ENCODE peak calls at places on chromosomes 12 and 14, in four cellular contexts. One of them, this sample, is unnamed.

GRCh38 chr14:50871914-50872732 is at the start of gene ABHD12B:
- DNase-seq in fibroblast of lung: peak; percentile 18
- DNase-seq in HFF-Myc: no peak
- DNase-seq in heart left ventricle: no peak
- DNase-seq in this sample: peak; percentile 31

GRCh38 chr12:98646165-98646764 is 1.2 kb downstream of the APAF1 start:
- DNase-seq in fibroblast of lung: peak; percentile 34
- DNase-seq in HFF-Myc: no peak
- DNase-seq in heart left ventricle: no peak
- DNase-seq in this sample: no peak

GRCh38 chr12:129325566-129325965 is 472.3 kb downstream of the GLT1D1 start:
- DNase-seq in fibroblast of lung: no peak
- DNase-seq in HFF-Myc: no peak
- DNase-seq in heart left ventricle: no peak
- DNase-seq in this sample: no peak

GRCh38 chr12:125157177-125157576 is 91.9 kb downstream of the AACS start:
- DNase-seq in fibroblast of lung: no peak
- DNase-seq in HFF-Myc: no peak
- DNase-seq in heart left ventricle: no peak
- DNase-seq in this sample: no peak

GRCh38 chr12:3273409-3273853 is 196.3 kb downstream of the TSPAN9 start:
- DNase-seq in fibroblast of lung: no peak
- DNase-seq in HFF-Myc: no peak
- DNase-seq in heart left ventricle: no peak
- DNase-seq in this sample: no peak

GRCh38 chr12:110733089-110733715 is 9.5 kb downstream of the PPP1CC start:
- DNase-seq in fibroblast of lung: peak; percentile 73
- DNase-seq in HFF-Myc: no peak
- DNase-seq in heart left ventricle: peak; percentile 24
- DNase-seq in this sample: no peak

GRCh38 chr12:121328620-121329019 is 23.6 kb downstream of the ANAPC5 start:
- DNase-seq in fibroblast of lung: no peak
- DNase-seq in HFF-Myc: no peak
- DNase-seq in heart left ventricle: no peak
- DNase-seq in this sample: no peak

GRCh38 chr12:105214670-105215375 is 21.2 kb downstream of the APPL2 start:
- DNase-seq in fibroblast of lung: no peak
- DNase-seq in HFF-Myc: no peak
- DNase-seq in heart left ventricle: no peak
- DNase-seq in this sample: no peak

GRCh38 chr12:123550700-123551099 is 17.2 kb upstream of the RILPL1 start:
- DNase-seq in fibroblast of lung: no peak
- DNase-seq in HFF-Myc: no peak
- DNase-seq in heart left ventricle: no peak
- DNase-seq in this sample: no peak

GRCh38 chr12:111741235-111741812 is 25.4 kb upstream of the ALDH2 start:
- DNase-seq in fibroblast of lung: no peak
- DNase-seq in HFF-Myc: no peak
- DNase-seq in heart left ventricle: no peak
- DNase-seq in this sample: no peak

GRCh38 chr12:53171725-53172329 is 8.7 kb upstream of the ZNF740 start:
- DNase-seq in fibroblast of lung: no peak
- DNase-seq in HFF-Myc: no peak
- DNase-seq in heart left ventricle: no peak
- DNase-seq in this sample: no peak

GRCh38 chr12:44162961-44163360 is 327.1 kb downstream of the TMEM117 start:
- DNase-seq in fibroblast of lung: no peak
- DNase-seq in HFF-Myc: no peak
- DNase-seq in heart left ventricle: no peak
- DNase-seq in this sample: no peak

GRCh38 chr14:76434220-76434619 is 58.3 kb downstream of the ESRRB start:
- DNase-seq in fibroblast of lung: no peak
- DNase-seq in HFF-Myc: no peak
- DNase-seq in heart left ventricle: no peak
- DNase-seq in this sample: no peak

GRCh38 chr12:22282283-22282682 is 52.2 kb downstream of the ST8SIA1 start:
- DNase-seq in fibroblast of lung: peak; percentile 89
- DNase-seq in HFF-Myc: peak; percentile 30
- DNase-seq in heart left ventricle: no peak
- DNase-seq in this sample: no peak

This sample was measured in left cardiac atrium.